ENCODE peak calls at places on chromosomes 12 and 14, in ten cellular contexts. One of them, this sample, is unnamed.
A peak's percentile ranks its signal among the peaks of the same experiment; 100 is the strongest.

GRCh38 chr12:88552672-88553079 is 27.6 kb downstream of the KITLG start:
- DNase-seq in sigmoid colon: no peak
- DNase-seq in GM23248: peak; percentile 71
- DNase-seq in IMR-90: peak; percentile 55
- DNase-seq in lower lobe of right lung: no peak
- DNase-seq in transverse colon: no peak
- DNase-seq in CD4-positive, CD25-positive, alpha-beta regulatory T cell: no peak
- DNase-seq in heart right ventricle: no peak
- DNase-seq in astrocyte of the spinal cord: peak; percentile 57
- DNase-seq in mammary epithelial cell: peak; percentile 23
- DNase-seq in this sample: no peak

GRCh38 chr14:92447416-92448197 is 66.0 kb upstream of the RIN3 start:
- DNase-seq in transverse colon: no peak
- DNase-seq in heart right ventricle: no peak
- DNase-seq in sigmoid colon: no peak
- DNase-seq in lower lobe of right lung: no peak
- DNase-seq in IMR-90: no peak
- DNase-seq in astrocyte of the spinal cord: no peak
- DNase-seq in mammary epithelial cell: no peak
- DNase-seq in CD4-positive, CD25-positive, alpha-beta regulatory T cell: no peak
- DNase-seq in GM23248: no peak
- DNase-seq in this sample: no peak

GRCh38 chr12:23843958-23844357 is 105.5 kb downstream of the SOX5 start:
- DNase-seq in sigmoid colon: no peak
- DNase-seq in GM23248: no peak
- DNase-seq in astrocyte of the spinal cord: no peak
- DNase-seq in transverse colon: no peak
- DNase-seq in heart right ventricle: no peak
- DNase-seq in lower lobe of right lung: no peak
- DNase-seq in CD4-positive, CD25-positive, alpha-beta regulatory T cell: no peak
- DNase-seq in IMR-90: no peak
- DNase-seq in mammary epithelial cell: no peak
- DNase-seq in this sample: peak; percentile 5

GRCh38 chr14:96511667-96512066 is 9.5 kb downstream of the PAPOLA start:
- DNase-seq in sigmoid colon: no peak
- DNase-seq in GM23248: no peak
- DNase-seq in CD4-positive, CD25-positive, alpha-beta regulatory T cell: no peak
- DNase-seq in mammary epithelial cell: no peak
- DNase-seq in astrocyte of the spinal cord: no peak
- DNase-seq in transverse colon: no peak
- DNase-seq in lower lobe of right lung: no peak
- DNase-seq in IMR-90: no peak
- DNase-seq in heart right ventricle: no peak
- DNase-seq in this sample: no peak

GRCh38 chr12:62659457-62660295 is 193.1 kb downstream of the MON2 start:
- DNase-seq in transverse colon: no peak
- DNase-seq in astrocyte of the spinal cord: no peak
- DNase-seq in CD4-positive, CD25-positive, alpha-beta regulatory T cell: no peak
- DNase-seq in heart right ventricle: no peak
- DNase-seq in lower lobe of right lung: no peak
- DNase-seq in IMR-90: no peak
- DNase-seq in sigmoid colon: no peak
- DNase-seq in GM23248: peak; percentile 6
- DNase-seq in mammary epithelial cell: no peak
- DNase-seq in this sample: no peak

GRCh38 chr14:54606631-54607133 is 39.8 kb downstream of the SAMD4A start:
- DNase-seq in heart right ventricle: peak; percentile 20
- DNase-seq in CD4-positive, CD25-positive, alpha-beta regulatory T cell: no peak
- DNase-seq in sigmoid colon: no peak
- DNase-seq in lower lobe of right lung: no peak
- DNase-seq in GM23248: peak; percentile 91
- DNase-seq in IMR-90: peak; percentile 83
- DNase-seq in transverse colon: no peak
- DNase-seq in astrocyte of the spinal cord: peak; percentile 83
- DNase-seq in mammary epithelial cell: peak; percentile 46
- DNase-seq in this sample: no peak

GRCh38 chr14:90521930-90522483 is 125.2 kb downstream of the CALM1 start:
- DNase-seq in mammary epithelial cell: no peak
- DNase-seq in sigmoid colon: no peak
- DNase-seq in GM23248: no peak
- DNase-seq in lower lobe of right lung: peak; percentile 34
- DNase-seq in IMR-90: no peak
- DNase-seq in CD4-positive, CD25-positive, alpha-beta regulatory T cell: no peak
- DNase-seq in heart right ventricle: no peak
- DNase-seq in transverse colon: no peak
- DNase-seq in astrocyte of the spinal cord: no peak
- DNase-seq in this sample: no peak

GRCh38 chr12:122094735-122095561 is 16.4 kb downstream of the MLXIP start:
- DNase-seq in lower lobe of right lung: no peak
- DNase-seq in GM23248: peak; percentile 45
- DNase-seq in astrocyte of the spinal cord: peak; percentile 38
- DNase-seq in mammary epithelial cell: no peak
- DNase-seq in transverse colon: no peak
- DNase-seq in CD4-positive, CD25-positive, alpha-beta regulatory T cell: no peak
- DNase-seq in heart right ventricle: no peak
- DNase-seq in sigmoid colon: peak; percentile 61
- DNase-seq in IMR-90: peak; percentile 53
- DNase-seq in this sample: no peak

GRCh38 chr14:71138236-71139057 is 231.2 kb downstream of the PCNX1 start:
- DNase-seq in GM23248: peak; percentile 38
- DNase-seq in astrocyte of the spinal cord: no peak
- DNase-seq in sigmoid colon: no peak
- DNase-seq in transverse colon: no peak
- DNase-seq in IMR-90: no peak
- DNase-seq in heart right ventricle: no peak
- DNase-seq in mammary epithelial cell: no peak
- DNase-seq in CD4-positive, CD25-positive, alpha-beta regulatory T cell: no peak
- DNase-seq in lower lobe of right lung: no peak
- DNase-seq in this sample: no peak

GRCh38 chr12:6833189-6833890 is 5.1 kb downstream of the P3H3 start:
- DNase-seq in transverse colon: no peak
- DNase-seq in astrocyte of the spinal cord: no peak
- DNase-seq in GM23248: peak; percentile 31
- DNase-seq in sigmoid colon: no peak
- DNase-seq in mammary epithelial cell: no peak
- DNase-seq in IMR-90: peak; percentile 30
- DNase-seq in lower lobe of right lung: no peak
- DNase-seq in heart right ventricle: no peak
- DNase-seq in CD4-positive, CD25-positive, alpha-beta regulatory T cell: no peak
- DNase-seq in this sample: no peak

GRCh38 chr12:112549031-112549430 is 130.3 kb downstream of the PTPN11 start:
- DNase-seq in lower lobe of right lung: no peak
- DNase-seq in transverse colon: no peak
- DNase-seq in CD4-positive, CD25-positive, alpha-beta regulatory T cell: no peak
- DNase-seq in mammary epithelial cell: no peak
- DNase-seq in GM23248: no peak
- DNase-seq in sigmoid colon: no peak
- DNase-seq in IMR-90: no peak
- DNase-seq in heart right ventricle: no peak
- DNase-seq in astrocyte of the spinal cord: no peak
- DNase-seq in this sample: no peak
- H3K4me3 ChIP-seq in lower lobe of right lung: no peak overlapping the region
- H3K4me3 ChIP-seq in transverse colon: no peak overlapping the region
- H3K4me3 ChIP-seq in CD4-positive, CD25-positive, alpha-beta regulatory T cell: no peak overlapping the region
- H3K4me3 ChIP-seq in mammary epithelial cell: no peak overlapping the region
- H3K4me3 ChIP-seq in GM23248: no peak overlapping the region
- H3K4me3 ChIP-seq in sigmoid colon: no peak overlapping the region
- H3K4me3 ChIP-seq in IMR-90: no peak overlapping the region
- H3K4me3 ChIP-seq in heart right ventricle: no peak overlapping the region
- H3K4me3 ChIP-seq in astrocyte of the spinal cord: no peak overlapping the region
- H3K4me3 ChIP-seq in this sample: no peak overlapping the region

DNA sequence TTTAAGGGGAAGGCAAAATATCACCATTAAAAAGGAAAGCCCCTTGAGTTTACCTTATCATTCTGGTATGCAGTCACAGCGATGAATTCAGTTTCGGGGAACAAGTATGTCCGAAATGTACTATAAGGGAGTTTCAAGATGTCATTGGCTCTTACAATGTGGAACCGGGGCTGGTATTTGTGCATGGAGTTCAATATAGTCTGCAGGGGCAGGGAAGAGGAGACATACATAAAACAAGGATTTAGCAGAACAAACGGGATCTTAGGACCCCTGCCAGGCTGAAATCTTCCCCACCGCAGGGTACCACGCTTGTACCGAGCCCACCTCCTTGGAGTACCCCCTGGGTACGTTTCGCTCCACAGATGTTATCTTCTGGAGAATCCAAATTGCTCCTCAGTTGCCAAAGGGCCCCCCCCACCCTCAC is 4.5 kb downstream of the TBX3 start:
- DNase-seq in IMR-90: peak; percentile 71
- DNase-seq in GM23248: peak; percentile 25
- DNase-seq in astrocyte of the spinal cord: peak; percentile 30
- DNase-seq in lower lobe of right lung: no peak
- DNase-seq in transverse colon: no peak
- DNase-seq in heart right ventricle: no peak
- DNase-seq in sigmoid colon: no peak
- DNase-seq in CD4-positive, CD25-positive, alpha-beta regulatory T cell: no peak
- DNase-seq in mammary epithelial cell: peak; percentile 58
- DNase-seq in this sample: no peak
- H3K4me3 ChIP-seq in IMR-90: peak overlapping the region; percentile 69
- H3K4me3 ChIP-seq in GM23248: peak overlapping the region; percentile 98
- H3K4me3 ChIP-seq in astrocyte of the spinal cord: peak overlapping the region; percentile 93
- H3K4me3 ChIP-seq in lower lobe of right lung: peak overlapping the region; percentile 66
- H3K4me3 ChIP-seq in transverse colon: no peak overlapping the region
- H3K4me3 ChIP-seq in heart right ventricle: peak overlapping the region; percentile 68
- H3K4me3 ChIP-seq in sigmoid colon: peak overlapping the region; percentile 2
- H3K4me3 ChIP-seq in CD4-positive, CD25-positive, alpha-beta regulatory T cell: no peak overlapping the region
- H3K4me3 ChIP-seq in mammary epithelial cell: peak overlapping the region; percentile 66
- H3K4me3 ChIP-seq in this sample: peak overlapping the region; percentile 40

GRCh38 chr14:20969336-20969735 is 14.0 kb downstream of the RNASE2 start:
- DNase-seq in sigmoid colon: no peak
- DNase-seq in heart right ventricle: no peak
- DNase-seq in astrocyte of the spinal cord: no peak
- DNase-seq in lower lobe of right lung: no peak
- DNase-seq in mammary epithelial cell: peak; percentile 52
- DNase-seq in CD4-positive, CD25-positive, alpha-beta regulatory T cell: no peak
- DNase-seq in GM23248: peak; percentile 8
- DNase-seq in IMR-90: no peak
- DNase-seq in transverse colon: no peak
- DNase-seq in this sample: no peak

GRCh38 chr14:20971705-20972021 is 16.4 kb downstream of the RNASE2 start:
- DNase-seq in mammary epithelial cell: no peak
- DNase-seq in GM23248: no peak
- DNase-seq in lower lobe of right lung: no peak
- DNase-seq in astrocyte of the spinal cord: no peak
- DNase-seq in heart right ventricle: no peak
- DNase-seq in IMR-90: no peak
- DNase-seq in CD4-positive, CD25-positive, alpha-beta regulatory T cell: no peak
- DNase-seq in sigmoid colon: no peak
- DNase-seq in transverse colon: no peak
- DNase-seq in this sample: no peak

GRCh38 chr14:20973501-20973900 is 16.3 kb upstream of the METTL17 start:
- DNase-seq in lower lobe of right lung: no peak
- DNase-seq in GM23248: no peak
- DNase-seq in IMR-90: no peak
- DNase-seq in heart right ventricle: no peak
- DNase-seq in astrocyte of the spinal cord: no peak
- DNase-seq in mammary epithelial cell: peak; percentile 16
- DNase-seq in CD4-positive, CD25-positive, alpha-beta regulatory T cell: no peak
- DNase-seq in sigmoid colon: no peak
- DNase-seq in transverse colon: no peak
- DNase-seq in this sample: no peak

GRCh38 chr14:20970983-20971704 is 15.9 kb downstream of the RNASE2 start:
- DNase-seq in sigmoid colon: peak; percentile 92
- DNase-seq in lower lobe of right lung: peak; percentile 91
- DNase-seq in heart right ventricle: peak; percentile 87
- DNase-seq in GM23248: peak; percentile 92
- DNase-seq in mammary epithelial cell: peak; percentile 74
- DNase-seq in CD4-positive, CD25-positive, alpha-beta regulatory T cell: peak; percentile 63
- DNase-seq in IMR-90: peak; percentile 78
- DNase-seq in transverse colon: peak; percentile 82
- DNase-seq in astrocyte of the spinal cord: peak; percentile 86
- DNase-seq in this sample: peak; percentile 89

DNA sequence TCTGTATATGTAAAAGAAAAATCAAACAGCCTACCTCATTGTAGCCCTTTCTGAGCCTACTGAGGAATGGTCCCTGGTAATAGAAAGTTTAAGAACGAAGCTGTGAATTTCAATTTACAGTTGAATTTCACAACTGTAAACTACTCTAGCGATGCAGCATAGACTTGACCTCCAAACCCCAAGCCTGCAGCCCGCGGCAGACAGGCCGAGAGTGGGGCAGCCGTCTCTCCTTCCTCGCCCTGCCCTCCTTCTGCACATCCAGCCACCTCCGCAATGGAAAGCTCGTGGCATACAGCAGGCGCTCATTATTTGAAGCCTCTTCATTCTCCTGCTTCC is 15.3 kb downstream of the RNASE2 start:
- DNase-seq in CD4-positive, CD25-positive, alpha-beta regulatory T cell: no peak
- DNase-seq in lower lobe of right lung: no peak
- DNase-seq in sigmoid colon: no peak
- DNase-seq in IMR-90: no peak
- DNase-seq in GM23248: no peak
- DNase-seq in mammary epithelial cell: no peak
- DNase-seq in astrocyte of the spinal cord: no peak
- DNase-seq in transverse colon: no peak
- DNase-seq in heart right ventricle: no peak
- DNase-seq in this sample: no peak
- H3K4me3 ChIP-seq in CD4-positive, CD25-positive, alpha-beta regulatory T cell: peak overlapping the region; percentile 78
- H3K4me3 ChIP-seq in lower lobe of right lung: peak overlapping the region; percentile 72
- H3K4me3 ChIP-seq in sigmoid colon: peak overlapping the region; percentile 59
- H3K4me3 ChIP-seq in IMR-90: peak overlapping the region; percentile 34
- H3K4me3 ChIP-seq in GM23248: peak overlapping the region; percentile 81
- H3K4me3 ChIP-seq in mammary epithelial cell: peak overlapping the region; percentile 65
- H3K4me3 ChIP-seq in astrocyte of the spinal cord: peak overlapping the region; percentile 62
- H3K4me3 ChIP-seq in transverse colon: peak overlapping the region; percentile 55
- H3K4me3 ChIP-seq in heart right ventricle: peak overlapping the region; percentile 69
- H3K4me3 ChIP-seq in this sample: peak overlapping the region; percentile 57

GRCh38 chr14:69260246-69260978 is 454 bp downstream of the GALNT16 start:
- DNase-seq in mammary epithelial cell: peak; percentile 13
- DNase-seq in transverse colon: no peak
- DNase-seq in sigmoid colon: no peak
- DNase-seq in IMR-90: peak; percentile 4
- DNase-seq in lower lobe of right lung: no peak
- DNase-seq in CD4-positive, CD25-positive, alpha-beta regulatory T cell: no peak
- DNase-seq in astrocyte of the spinal cord: no peak
- DNase-seq in GM23248: peak; percentile 59
- DNase-seq in heart right ventricle: peak; percentile 43
- DNase-seq in this sample: no peak
- H3K4me3 ChIP-seq in mammary epithelial cell: peak overlapping the region; percentile 40
- H3K4me3 ChIP-seq in transverse colon: peak overlapping the region; percentile 57
- H3K4me3 ChIP-seq in sigmoid colon: peak overlapping the region; percentile 56
- H3K4me3 ChIP-seq in IMR-90: peak overlapping the region; percentile 57
- H3K4me3 ChIP-seq in lower lobe of right lung: peak overlapping the region; percentile 59
- H3K4me3 ChIP-seq in CD4-positive, CD25-positive, alpha-beta regulatory T cell: no peak overlapping the region
- H3K4me3 ChIP-seq in astrocyte of the spinal cord: peak overlapping the region; percentile 39
- H3K4me3 ChIP-seq in GM23248: peak overlapping the region; percentile 73
- H3K4me3 ChIP-seq in heart right ventricle: peak overlapping the region; percentile 80
- H3K4me3 ChIP-seq in this sample: peak overlapping the region; percentile 47

This sample was measured in left lung.